ENCODE peak calls at places on chromosomes 4 and X, in eight cellular contexts. One of them, this sample, is unnamed.

GRCh38 chr4:173399016-173399415 is at the start of gene SCRG1:
- DNase-seq in HCT116: no peak
- DNase-seq in CD8-positive, alpha-beta T cell: no peak
- DNase-seq in lower lobe of right lung: no peak
- DNase-seq in right cardiac atrium: peak; percentile 78
- DNase-seq in heart left ventricle: no peak
- DNase-seq in IMR-90: peak; percentile 4
- DNase-seq in A549: no peak
- DNase-seq in this sample: peak; percentile 69

GRCh38 chr4:44629280-44629866 is 22.1 kb downstream of the YIPF7 start:
- DNase-seq in HCT116: peak; percentile 35
- DNase-seq in CD8-positive, alpha-beta T cell: no peak
- DNase-seq in lower lobe of right lung: no peak
- DNase-seq in right cardiac atrium: peak; percentile 47
- DNase-seq in heart left ventricle: no peak
- DNase-seq in IMR-90: peak; percentile 43
- DNase-seq in A549: peak; percentile 15
- DNase-seq in this sample: no peak

GRCh38 chr4:100098011-100098545 is 92.2 kb downstream of the DDIT4L start:
- DNase-seq in HCT116: no peak
- DNase-seq in CD8-positive, alpha-beta T cell: no peak
- DNase-seq in lower lobe of right lung: no peak
- DNase-seq in right cardiac atrium: no peak
- DNase-seq in heart left ventricle: no peak
- DNase-seq in IMR-90: no peak
- DNase-seq in A549: no peak
- DNase-seq in this sample: no peak

GRCh38 chr4:106985830-106986229 is 50.3 kb downstream of the DKK2 start:
- DNase-seq in HCT116: no peak
- DNase-seq in CD8-positive, alpha-beta T cell: no peak
- DNase-seq in lower lobe of right lung: no peak
- DNase-seq in right cardiac atrium: no peak
- DNase-seq in heart left ventricle: no peak
- DNase-seq in IMR-90: no peak
- DNase-seq in A549: no peak
- DNase-seq in this sample: no peak

GRCh38 chrX:13646154-13646549 is 6.8 kb upstream of the TCEANC start:
- DNase-seq in HCT116: peak; percentile 24
- DNase-seq in CD8-positive, alpha-beta T cell: no peak
- DNase-seq in lower lobe of right lung: peak; percentile 50
- DNase-seq in right cardiac atrium: peak; percentile 84
- DNase-seq in heart left ventricle: peak; percentile 64
- DNase-seq in IMR-90: peak; percentile 65
- DNase-seq in A549: peak; percentile 24
- DNase-seq in this sample: peak; percentile 25

GRCh38 chr4:13544556-13545393 is 467 bp upstream of the NKX3-2 start:
- DNase-seq in HCT116: peak; percentile 81
- DNase-seq in CD8-positive, alpha-beta T cell: no peak
- DNase-seq in lower lobe of right lung: peak; percentile 76
- DNase-seq in right cardiac atrium: peak; percentile 85
- DNase-seq in heart left ventricle: peak; percentile 56
- DNase-seq in IMR-90: peak; percentile 64
- DNase-seq in A549: peak; percentile 90
- DNase-seq in this sample: peak; percentile 30

GRCh38 chr4:185656467-185656890 is 121.2 kb upstream of the PDLIM3 start:
- DNase-seq in HCT116: no peak
- DNase-seq in CD8-positive, alpha-beta T cell: no peak
- DNase-seq in lower lobe of right lung: no peak
- DNase-seq in right cardiac atrium: peak; percentile 82
- DNase-seq in heart left ventricle: peak; percentile 42
- DNase-seq in IMR-90: peak; percentile 18
- DNase-seq in A549: no peak
- DNase-seq in this sample: peak; percentile 40

GRCh38 chr4:176404591-176404990 is 84.8 kb downstream of the SPCS3 start:
- DNase-seq in HCT116: no peak
- DNase-seq in CD8-positive, alpha-beta T cell: no peak
- DNase-seq in lower lobe of right lung: no peak
- DNase-seq in right cardiac atrium: no peak
- DNase-seq in heart left ventricle: no peak
- DNase-seq in IMR-90: peak; percentile 86
- DNase-seq in A549: no peak
- DNase-seq in this sample: no peak

GRCh38 chrX:118727686-118728339 is 407 bp downstream of the IL13RA1 start:
- DNase-seq in HCT116: no peak
- DNase-seq in CD8-positive, alpha-beta T cell: no peak
- DNase-seq in lower lobe of right lung: peak; percentile 67
- DNase-seq in right cardiac atrium: peak; percentile 86
- DNase-seq in heart left ventricle: peak; percentile 48
- DNase-seq in IMR-90: peak; percentile 10
- DNase-seq in A549: no peak
- DNase-seq in this sample: peak; percentile 9

GRCh38 chrX:110402855-110403230 is 44.2 kb downstream of the RTL9 start:
- DNase-seq in HCT116: no peak
- DNase-seq in CD8-positive, alpha-beta T cell: no peak
- DNase-seq in lower lobe of right lung: no peak
- DNase-seq in right cardiac atrium: no peak
- DNase-seq in heart left ventricle: no peak
- DNase-seq in IMR-90: no peak
- DNase-seq in A549: no peak
- DNase-seq in this sample: no peak

GRCh38 chrX:38929966-38930421 is 128.7 kb downstream of the MID1IP1 start:
- DNase-seq in HCT116: no peak
- DNase-seq in CD8-positive, alpha-beta T cell: no peak
- DNase-seq in lower lobe of right lung: no peak
- DNase-seq in right cardiac atrium: no peak
- DNase-seq in heart left ventricle: no peak
- DNase-seq in IMR-90: peak; percentile 87
- DNase-seq in A549: no peak
- DNase-seq in this sample: no peak

GRCh38 chr4:104726002-104726401 is 231.3 kb upstream of the CXXC4 start:
- DNase-seq in HCT116: no peak
- DNase-seq in CD8-positive, alpha-beta T cell: no peak
- DNase-seq in lower lobe of right lung: no peak
- DNase-seq in right cardiac atrium: no peak
- DNase-seq in heart left ventricle: no peak
- DNase-seq in IMR-90: no peak
- DNase-seq in A549: no peak
- DNase-seq in this sample: no peak

GRCh38 chr4:186554890-186555827 is at the start of gene MTNR1A:
- DNase-seq in HCT116: no peak
- DNase-seq in CD8-positive, alpha-beta T cell: no peak
- DNase-seq in lower lobe of right lung: no peak
- DNase-seq in right cardiac atrium: no peak
- DNase-seq in heart left ventricle: no peak
- DNase-seq in IMR-90: no peak
- DNase-seq in A549: peak; percentile 19
- DNase-seq in this sample: no peak

GRCh38 chr4:108199881-108200280 is 31.1 kb upstream of the LEF1 start:
- DNase-seq in HCT116: no peak
- DNase-seq in CD8-positive, alpha-beta T cell: no peak
- DNase-seq in lower lobe of right lung: no peak
- DNase-seq in right cardiac atrium: no peak
- DNase-seq in heart left ventricle: no peak
- DNase-seq in IMR-90: no peak
- DNase-seq in A549: no peak
- DNase-seq in this sample: no peak

GRCh38 chr4:86968477-86969015 is 33.7 kb downstream of the AFF1 start:
- DNase-seq in HCT116: no peak
- DNase-seq in CD8-positive, alpha-beta T cell: no peak
- DNase-seq in lower lobe of right lung: no peak
- DNase-seq in right cardiac atrium: no peak
- DNase-seq in heart left ventricle: no peak
- DNase-seq in IMR-90: no peak
- DNase-seq in A549: no peak
- DNase-seq in this sample: no peak

GRCh38 chr4:142955501-142955900 is 109.4 kb upstream of the INPP4B start:
- DNase-seq in HCT116: no peak
- DNase-seq in CD8-positive, alpha-beta T cell: no peak
- DNase-seq in lower lobe of right lung: no peak
- DNase-seq in right cardiac atrium: no peak
- DNase-seq in heart left ventricle: no peak
- DNase-seq in IMR-90: no peak
- DNase-seq in A549: no peak
- DNase-seq in this sample: no peak

GRCh38 chrX:149818652-149819051 is 36.9 kb downstream of the MAGEA9 start:
- DNase-seq in HCT116: no peak
- DNase-seq in CD8-positive, alpha-beta T cell: no peak
- DNase-seq in lower lobe of right lung: no peak
- DNase-seq in right cardiac atrium: no peak
- DNase-seq in heart left ventricle: no peak
- DNase-seq in IMR-90: no peak
- DNase-seq in A549: no peak
- DNase-seq in this sample: no peak

GRCh38 chr4:123806057-123806456 is 409.5 kb downstream of the SPRY1 start:
- DNase-seq in HCT116: no peak
- DNase-seq in CD8-positive, alpha-beta T cell: no peak
- DNase-seq in lower lobe of right lung: no peak
- DNase-seq in right cardiac atrium: no peak
- DNase-seq in heart left ventricle: no peak
- DNase-seq in IMR-90: no peak
- DNase-seq in A549: no peak
- DNase-seq in this sample: no peak

GRCh38 chr4:83109480-83110221 is 4.9 kb downstream of the PLAC8 start:
- DNase-seq in HCT116: no peak
- DNase-seq in CD8-positive, alpha-beta T cell: no peak
- DNase-seq in lower lobe of right lung: peak; percentile 66
- DNase-seq in right cardiac atrium: peak; percentile 75
- DNase-seq in heart left ventricle: peak; percentile 32
- DNase-seq in IMR-90: peak; percentile 3
- DNase-seq in A549: peak; percentile 9
- DNase-seq in this sample: no peak

GRCh38 chr4:59818656-59819055 is 1381.5 kb upstream of the ADGRL3 start:
- DNase-seq in HCT116: no peak
- DNase-seq in CD8-positive, alpha-beta T cell: no peak
- DNase-seq in lower lobe of right lung: no peak
- DNase-seq in right cardiac atrium: peak; percentile 13
- DNase-seq in heart left ventricle: no peak
- DNase-seq in IMR-90: no peak
- DNase-seq in A549: peak; percentile 1
- DNase-seq in this sample: no peak

GRCh38 chrX:136354201-136354600 is 53.4 kb downstream of the ADGRG4 start:
- DNase-seq in HCT116: no peak
- DNase-seq in CD8-positive, alpha-beta T cell: no peak
- DNase-seq in lower lobe of right lung: no peak
- DNase-seq in right cardiac atrium: no peak
- DNase-seq in heart left ventricle: no peak
- DNase-seq in IMR-90: no peak
- DNase-seq in A549: no peak
- DNase-seq in this sample: no peak

GRCh38 chr4:80271806-80272205 is 5.3 kb downstream of the FGF5 start:
- DNase-seq in HCT116: no peak
- DNase-seq in CD8-positive, alpha-beta T cell: no peak
- DNase-seq in lower lobe of right lung: no peak
- DNase-seq in right cardiac atrium: no peak
- DNase-seq in heart left ventricle: no peak
- DNase-seq in IMR-90: no peak
- DNase-seq in A549: no peak
- DNase-seq in this sample: no peak
- H3K27ac ChIP-seq in HCT116: no peak overlapping the region
- H3K27ac ChIP-seq in CD8-positive, alpha-beta T cell: no peak overlapping the region
- H3K27ac ChIP-seq in lower lobe of right lung: no peak overlapping the region
- H3K27ac ChIP-seq in right cardiac atrium: no peak overlapping the region
- H3K27ac ChIP-seq in heart left ventricle: no peak overlapping the region
- H3K27ac ChIP-seq in IMR-90: no peak overlapping the region
- H3K27ac ChIP-seq in A549: no peak overlapping the region
- H3K27ac ChIP-seq in this sample: no peak overlapping the region

DNA sequence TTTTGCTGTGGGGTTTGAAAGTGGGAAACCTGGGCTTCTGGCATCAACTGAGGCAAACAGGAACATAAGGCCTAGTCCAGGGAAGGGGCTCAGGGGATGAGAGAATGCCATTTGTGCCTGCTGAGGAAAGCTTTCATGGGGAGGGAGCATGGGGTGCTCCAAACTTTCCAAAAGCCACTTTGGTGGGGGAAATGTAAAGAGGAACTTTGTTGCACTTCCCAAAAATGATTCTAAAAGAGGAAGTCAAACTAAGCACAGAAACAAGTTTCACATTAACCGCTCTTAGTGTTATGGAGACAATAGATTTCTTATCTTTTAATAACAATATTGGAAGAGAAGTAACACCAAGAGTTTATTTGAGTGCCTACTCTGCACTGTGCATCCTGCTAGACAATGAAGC is 32.3 kb downstream of the GAB3 start:
- DNase-seq in HCT116: no peak
- DNase-seq in CD8-positive, alpha-beta T cell: no peak
- DNase-seq in lower lobe of right lung: no peak
- DNase-seq in right cardiac atrium: no peak
- DNase-seq in heart left ventricle: no peak
- DNase-seq in IMR-90: no peak
- DNase-seq in A549: no peak
- DNase-seq in this sample: no peak
- H3K27ac ChIP-seq in HCT116: no peak overlapping the region
- H3K27ac ChIP-seq in CD8-positive, alpha-beta T cell: no peak overlapping the region
- H3K27ac ChIP-seq in lower lobe of right lung: peak overlapping the region; percentile 58
- H3K27ac ChIP-seq in right cardiac atrium: no peak overlapping the region
- H3K27ac ChIP-seq in heart left ventricle: peak overlapping the region; percentile 17
- H3K27ac ChIP-seq in IMR-90: no peak overlapping the region
- H3K27ac ChIP-seq in A549: no peak overlapping the region
- H3K27ac ChIP-seq in this sample: no peak overlapping the region

DNA sequence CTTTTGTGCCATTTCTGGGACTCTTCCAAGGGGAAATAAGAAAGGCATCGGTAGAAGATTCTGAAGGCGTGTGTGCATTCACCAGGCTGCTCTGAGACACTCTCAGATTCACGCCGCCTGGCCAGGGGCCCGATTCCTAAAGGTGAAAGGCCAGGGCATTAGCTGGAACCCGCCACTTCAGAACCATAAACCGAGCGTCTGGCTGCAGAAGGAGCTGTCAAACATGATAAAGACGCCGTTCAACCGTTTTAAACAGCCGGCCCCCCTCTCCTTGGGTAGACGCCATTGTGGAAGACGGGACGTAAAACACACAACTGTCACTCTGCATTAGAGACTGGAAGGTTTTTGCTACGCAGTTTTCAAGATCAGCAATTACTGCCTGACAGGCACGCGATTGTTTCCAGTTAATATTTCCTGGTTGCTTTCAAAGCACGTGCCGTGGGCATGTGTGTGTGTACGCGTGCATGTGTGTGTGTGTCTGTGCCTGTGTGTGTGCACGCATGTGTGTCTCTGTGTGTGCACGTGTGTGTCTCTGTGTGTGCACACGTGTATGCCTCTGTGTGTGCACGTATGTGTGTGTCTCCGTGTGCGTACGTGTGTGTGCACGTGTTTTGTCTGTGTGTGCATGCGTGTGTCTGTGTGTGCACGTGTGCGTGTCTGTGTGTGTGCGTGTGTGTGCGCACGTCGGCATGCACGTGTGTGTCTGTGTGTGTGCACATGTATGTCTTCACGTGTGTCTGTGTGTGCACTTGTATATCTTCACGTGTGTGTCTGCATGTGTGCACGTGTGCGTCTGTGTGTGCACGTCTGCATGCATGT is 48.8 kb downstream of the SHOX start:
- DNase-seq in HCT116: no peak
- DNase-seq in CD8-positive, alpha-beta T cell: no peak
- DNase-seq in lower lobe of right lung: no peak
- DNase-seq in right cardiac atrium: no peak
- DNase-seq in heart left ventricle: no peak
- DNase-seq in IMR-90: no peak
- DNase-seq in A549: no peak
- DNase-seq in this sample: no peak
- H3K27ac ChIP-seq in HCT116: no peak overlapping the region
- H3K27ac ChIP-seq in CD8-positive, alpha-beta T cell: no peak overlapping the region
- H3K27ac ChIP-seq in lower lobe of right lung: no peak overlapping the region
- H3K27ac ChIP-seq in right cardiac atrium: no peak overlapping the region
- H3K27ac ChIP-seq in heart left ventricle: no peak overlapping the region
- H3K27ac ChIP-seq in IMR-90: no peak overlapping the region
- H3K27ac ChIP-seq in A549: no peak overlapping the region
- H3K27ac ChIP-seq in this sample: no peak overlapping the region

GRCh38 chrX:145068450-145068849 is 178.9 kb upstream of the SPANXN1 start:
- DNase-seq in HCT116: no peak
- DNase-seq in CD8-positive, alpha-beta T cell: no peak
- DNase-seq in lower lobe of right lung: no peak
- DNase-seq in right cardiac atrium: no peak
- DNase-seq in heart left ventricle: no peak
- DNase-seq in IMR-90: no peak
- DNase-seq in A549: no peak
- DNase-seq in this sample: no peak
- H3K27ac ChIP-seq in HCT116: no peak overlapping the region
- H3K27ac ChIP-seq in CD8-positive, alpha-beta T cell: no peak overlapping the region
- H3K27ac ChIP-seq in lower lobe of right lung: no peak overlapping the region
- H3K27ac ChIP-seq in right cardiac atrium: no peak overlapping the region
- H3K27ac ChIP-seq in heart left ventricle: no peak overlapping the region
- H3K27ac ChIP-seq in IMR-90: no peak overlapping the region
- H3K27ac ChIP-seq in A549: no peak overlapping the region
- H3K27ac ChIP-seq in this sample: no peak overlapping the region